ENCODE peak calls at places on chromosomes 11 and 22, in four cellular contexts. H is H1, G is K562, R is GM12878. X is an unnamed sample.

GRCh38 chr11:623999-624704 is 603 bp downstream of the CDHR5 start:
- DNase-seq in H (no peak), G (no peak), R (no peak), X (no peak)

GRCh38 chr11:132685174-132685611 is 847.1 kb downstream of the OPCML start:
- DNase-seq in R (no peak), H (no peak), G (no peak), X (no peak)

GRCh38 chr22:38953577-38954413 is 3.6 kb upstream of the APOBEC3A start:
- DNase-seq in H (no peak), R (peak), G (no peak), X (no peak)

GRCh38 chr11:97743205-97743742 is 1277.5 kb upstream of the CNTN5 start:
- DNase-seq in H (no peak), G (no peak), R (peak), X (no peak)

GRCh38 chr22:38314992-38315800 is 2.0 kb downstream of the CSNK1E start:
- DNase-seq in H (no peak), R (no peak), G (no peak), X (no peak)

GRCh38 chr22:22721681-22722309 is 77.4 kb downstream of the GGTLC2 start:
- DNase-seq in G (peak), R (peak), H (no peak), X (no peak)

GRCh38 chr22:28514314-28514713 is 165.3 kb downstream of the TTC28 start:
- DNase-seq in R (no peak), G (no peak), H (no peak), X (no peak)

GRCh38 chr11:116782728-116783127 is 5.1 kb downstream of the ZPR1 start:
- DNase-seq in H (no peak), R (no peak), G (no peak), X (no peak)

GRCh38 chr11:129853508-129854228 is 38.0 kb downstream of the TMEM45B start:
- DNase-seq in G (no peak), R (no peak), H (no peak), X (peak)

GRCh38 chr11:44589301-44589700 is 23.8 kb downstream of the CD82 start:
- DNase-seq in R (no peak), G (no peak), H (no peak), X (no peak)

GRCh38 chr11:48248902-48249301 is 4.0 kb downstream of the OR4X2 start:
- DNase-seq in R (no peak), H (no peak), G (no peak), X (no peak)

GRCh38 chr11:128687321-128687720 is 6.6 kb upstream of the FLI1 start:
- DNase-seq in R (no peak), H (no peak), G (peak), X (no peak)

GRCh38 chr11:96008161-96008560 is 84.3 kb upstream of the MTMR2 start:
- DNase-seq in G (no peak), H (no peak), R (no peak), X (no peak)

GRCh38 chr11:63613517-63614135 is 607 bp downstream of the PLAAT3 start:
- DNase-seq in G (peak), R (no peak), H (peak), X (no peak)

GRCh38 chr11:107587306-107587979 is 3.5 kb upstream of the ELMOD1 start:
- DNase-seq in G (no peak), R (no peak), H (no peak), X (no peak)

GRCh38 chr11:130464289-130464812 is 15.9 kb downstream of the ADAMTS15 start:
- DNase-seq in H (no peak), G (no peak), R (no peak), X (no peak)

GRCh38 chr11:15815246-15816209 is 540.8 kb downstream of the SOX6 start:
- DNase-seq in R (no peak), G (no peak), H (no peak), X (no peak)

GRCh38 chr11:3161309-3161708 is 3.8 kb downstream of the OSBPL5 start:
- DNase-seq in R (no peak), G (no peak), H (no peak), X (no peak)
- TF ChIP-seq CBX5 in R (no peak), G (no peak), H (no peak), X (no peak)

GRCh38 chr11:113664981-113665710 is 41.0 kb downstream of the TMPRSS5 start:
- DNase-seq in H (no peak), R (no peak), G (peak), X (peak)
- TF ChIP-seq CBX5 in H (no peak), R (no peak), G (no peak), X (no peak)

DNA sequence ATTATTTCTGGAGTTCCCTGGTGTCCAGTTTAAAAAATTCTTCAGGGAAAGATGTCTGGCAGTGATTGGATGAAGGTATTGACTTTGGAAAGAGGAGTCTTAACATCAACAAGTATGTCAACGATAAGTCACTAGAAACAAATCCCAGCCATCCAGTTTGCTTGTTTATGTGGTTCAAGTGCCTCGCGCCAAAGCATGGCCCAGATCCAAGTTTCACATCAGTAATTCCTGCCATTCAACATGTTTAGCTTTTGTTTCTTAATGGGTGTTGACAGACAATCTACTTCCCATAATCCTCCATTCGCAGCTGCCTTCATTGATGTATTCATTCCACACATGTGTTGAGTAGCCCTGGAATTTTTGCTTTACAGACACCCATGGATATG is 77.8 kb downstream of the UBASH3B start:
- DNase-seq in R (no peak), H (no peak), G (no peak), X (no peak)
- TF ChIP-seq CBX5 in R (no peak), H (no peak), G (no peak), X (no peak)

DNA sequence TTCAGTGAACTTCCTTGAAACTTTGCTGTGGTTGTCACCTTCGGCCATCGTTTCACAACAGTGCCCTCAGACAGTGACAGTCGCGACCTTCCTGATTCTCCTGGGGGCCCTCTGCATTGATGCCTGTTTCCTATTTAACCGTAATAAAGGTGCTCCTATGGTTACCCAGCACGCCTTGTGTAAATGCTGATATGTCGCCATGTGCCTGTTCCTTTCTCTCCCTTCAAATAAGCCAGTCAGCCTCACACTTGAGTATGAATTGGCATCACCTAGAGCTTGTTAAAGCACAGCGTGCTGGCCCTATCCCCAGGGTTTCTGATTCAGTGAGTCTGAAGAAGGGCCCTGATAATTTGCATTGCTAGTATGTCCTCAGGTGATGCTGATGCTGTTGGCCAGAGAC is 104.8 kb downstream of the MICAL2 start:
- DNase-seq in G (no peak), H (no peak), R (no peak), X (no peak)
- TF ChIP-seq CBX5 in G (no peak), H (no peak), R (no peak), X (no peak)

GRCh38 chr11:2581931-2582435 is 117.8 kb downstream of the KCNQ1OT1 start:
- DNase-seq in G (no peak), H (no peak), R (no peak), X (no peak)

GRCh38 chr11:2583605-2583958 is 116.2 kb downstream of the KCNQ1OT1 start:
- DNase-seq in G (no peak), R (no peak), H (no peak), X (no peak)

GRCh38 chr11:2582436-2582931 is 117.3 kb downstream of the KCNQ1OT1 start:
- DNase-seq in H (no peak), G (no peak), R (no peak), X (no peak)

GRCh38 chr11:2584434-2584811 is 115.4 kb downstream of the KCNQ1OT1 start:
- DNase-seq in R (no peak), H (no peak), G (no peak), X (no peak)

GRCh38 chr11:2582958-2583604 is 116.7 kb downstream of the KCNQ1OT1 start:
- DNase-seq in H (no peak), R (no peak), G (no peak), X (no peak)
- TF ChIP-seq CBX5 in H (no peak), R (no peak), G (no peak), X (no peak)

DNA sequence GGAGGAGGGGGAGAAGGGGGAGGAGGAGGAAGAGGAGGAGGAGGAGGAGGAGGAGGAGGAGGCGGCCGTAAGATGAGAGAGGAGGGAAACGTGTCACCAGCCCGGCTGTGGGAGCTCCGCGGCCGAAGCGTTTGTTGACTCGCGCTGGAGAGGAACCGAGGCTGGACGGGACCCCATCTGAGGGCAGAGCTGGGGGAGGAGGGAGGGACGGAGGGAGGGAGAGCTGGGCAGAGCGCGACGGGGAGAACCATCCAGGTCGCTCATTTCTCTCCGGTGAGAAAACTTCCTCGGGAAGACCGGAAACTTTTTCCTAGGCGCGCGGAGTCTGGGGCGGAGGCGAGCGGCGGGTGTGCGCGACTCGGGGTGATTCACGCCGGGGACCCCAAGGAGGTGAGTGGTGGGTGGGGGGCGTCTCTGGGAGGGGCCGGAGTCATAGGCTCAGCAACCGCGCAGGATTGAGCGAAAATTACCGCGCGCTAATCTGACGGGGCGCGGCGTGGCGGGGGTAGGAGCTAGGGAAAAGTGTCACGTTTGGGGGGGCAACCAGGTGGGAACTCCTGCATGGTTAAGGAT is 80.3 kb downstream of the PRR5L start:
- DNase-seq in G (no peak), R (no peak), H (no peak), X (no peak)
- TF ChIP-seq CBX5 in G (no peak), R (no peak), H (no peak), X (no peak)

GRCh38 chr22:49208768-49209252 is 618.9 kb downstream of the BRD1 start:
- DNase-seq in G (peak), H (no peak), R (no peak), X (no peak)
- TF ChIP-seq CBX5 in G (no peak), H (no peak), R (no peak), X (no peak)

GRCh38 chr22:20972014-20972797 is 5.2 kb downstream of the AIFM3 start:
- DNase-seq in G (peak), R (no peak), H (no peak), X (no peak)
- TF ChIP-seq CBX5 in G (no peak), R (no peak), H (no peak), X (no peak)

X was measured in HepG2.